ENCODE peak calls at places on chromosomes 7 and 10, in six cellular contexts. One of them, this sample, is unnamed.
A peak's percentile ranks its signal among the peaks of the same experiment; 100 is the strongest.

GRCh38 chr7:6528401-6529130 is 22.7 kb downstream of the GRID2IP start:
- DNase-seq in thoracic aorta: no peak
- DNase-seq in neuronal stem cell: no peak
- DNase-seq in testis: no peak
- DNase-seq in esophagus squamous epithelium: no peak
- DNase-seq in psoas muscle: no peak
- DNase-seq in this sample: no peak

GRCh38 chr10:22832198-22832597 is 95.7 kb upstream of the ARMC3 start:
- DNase-seq in thoracic aorta: no peak
- DNase-seq in neuronal stem cell: no peak
- DNase-seq in testis: no peak
- DNase-seq in esophagus squamous epithelium: no peak
- DNase-seq in psoas muscle: no peak
- DNase-seq in this sample: no peak

GRCh38 chr10:24703700-24704099 is 20.0 kb downstream of the ARHGAP21 start:
- DNase-seq in thoracic aorta: no peak
- DNase-seq in neuronal stem cell: no peak
- DNase-seq in testis: no peak
- DNase-seq in esophagus squamous epithelium: no peak
- DNase-seq in psoas muscle: no peak
- DNase-seq in this sample: peak; percentile 41

GRCh38 chr7:75920431-75921161 is 5.6 kb downstream of the POR start:
- DNase-seq in thoracic aorta: no peak
- DNase-seq in neuronal stem cell: no peak
- DNase-seq in testis: no peak
- DNase-seq in esophagus squamous epithelium: no peak
- DNase-seq in psoas muscle: peak; percentile 69
- DNase-seq in this sample: no peak

GRCh38 chr10:24574161-24574560 is 149.5 kb downstream of the ARHGAP21 start:
- DNase-seq in thoracic aorta: no peak
- DNase-seq in neuronal stem cell: no peak
- DNase-seq in testis: no peak
- DNase-seq in esophagus squamous epithelium: no peak
- DNase-seq in psoas muscle: no peak
- DNase-seq in this sample: no peak

GRCh38 chr7:135209225-135209834 is 2.0 kb downstream of the WDR91 start:
- DNase-seq in thoracic aorta: no peak
- DNase-seq in neuronal stem cell: no peak
- DNase-seq in testis: no peak
- DNase-seq in esophagus squamous epithelium: no peak
- DNase-seq in psoas muscle: no peak
- DNase-seq in this sample: no peak

GRCh38 chr10:63773962-63774361 is 252.8 kb downstream of the REEP3 start:
- DNase-seq in thoracic aorta: no peak
- DNase-seq in neuronal stem cell: no peak
- DNase-seq in testis: no peak
- DNase-seq in esophagus squamous epithelium: no peak
- DNase-seq in psoas muscle: no peak
- DNase-seq in this sample: no peak

GRCh38 chr7:12210179-12211053 is 678 bp upstream of the TMEM106B start:
- DNase-seq in thoracic aorta: no peak
- DNase-seq in neuronal stem cell: no peak
- DNase-seq in testis: peak; percentile 51
- DNase-seq in esophagus squamous epithelium: no peak
- DNase-seq in psoas muscle: no peak
- DNase-seq in this sample: no peak

GRCh38 chr7:55127135-55127551 is 108.3 kb downstream of the EGFR start:
- DNase-seq in thoracic aorta: no peak
- DNase-seq in neuronal stem cell: no peak
- DNase-seq in testis: no peak
- DNase-seq in esophagus squamous epithelium: no peak
- DNase-seq in psoas muscle: no peak
- DNase-seq in this sample: peak; percentile 61

GRCh38 chr7:389911-390601 is 100.1 kb downstream of the FOXL3 start:
- DNase-seq in thoracic aorta: no peak
- DNase-seq in neuronal stem cell: no peak
- DNase-seq in testis: no peak
- DNase-seq in esophagus squamous epithelium: no peak
- DNase-seq in psoas muscle: peak; percentile 37
- DNase-seq in this sample: no peak

GRCh38 chr10:22252801-22253577 is 35.2 kb upstream of the EBLN1 start:
- DNase-seq in thoracic aorta: no peak
- DNase-seq in neuronal stem cell: peak; percentile 32
- DNase-seq in testis: peak; percentile 37
- DNase-seq in esophagus squamous epithelium: no peak
- DNase-seq in psoas muscle: peak; percentile 72
- DNase-seq in this sample: no peak

GRCh38 chr10:10792681-10793080 is 225.0 kb upstream of the CELF2 start:
- DNase-seq in thoracic aorta: no peak
- DNase-seq in neuronal stem cell: peak; percentile 11
- DNase-seq in testis: no peak
- DNase-seq in esophagus squamous epithelium: no peak
- DNase-seq in psoas muscle: no peak
- DNase-seq in this sample: peak; percentile 84

GRCh38 chr7:69318794-69319193 is 279.5 kb upstream of the AUTS2 start:
- DNase-seq in thoracic aorta: no peak
- DNase-seq in neuronal stem cell: no peak
- DNase-seq in testis: no peak
- DNase-seq in esophagus squamous epithelium: no peak
- DNase-seq in psoas muscle: no peak
- DNase-seq in this sample: no peak

GRCh38 chr10:19499291-19499765 is 316.9 kb upstream of the PLXDC2 start:
- DNase-seq in thoracic aorta: no peak
- DNase-seq in neuronal stem cell: no peak
- DNase-seq in testis: no peak
- DNase-seq in esophagus squamous epithelium: no peak
- DNase-seq in psoas muscle: no peak
- DNase-seq in this sample: no peak

GRCh38 chr7:125908714-125909113 is 979.1 kb upstream of the POT1 start:
- DNase-seq in thoracic aorta: no peak
- DNase-seq in neuronal stem cell: no peak
- DNase-seq in testis: no peak
- DNase-seq in esophagus squamous epithelium: no peak
- DNase-seq in psoas muscle: no peak
- DNase-seq in this sample: no peak

GRCh38 chr7:44697136-44698045 is 51.3 kb upstream of the ZMIZ2 start:
- DNase-seq in thoracic aorta: no peak
- DNase-seq in neuronal stem cell: no peak
- DNase-seq in testis: no peak
- DNase-seq in esophagus squamous epithelium: no peak
- DNase-seq in psoas muscle: no peak
- DNase-seq in this sample: no peak

GRCh38 chr10:26627320-26627719 is 70.2 kb upstream of the PDSS1 start:
- DNase-seq in thoracic aorta: no peak
- DNase-seq in neuronal stem cell: no peak
- DNase-seq in testis: no peak
- DNase-seq in esophagus squamous epithelium: no peak
- DNase-seq in psoas muscle: no peak
- DNase-seq in this sample: peak; percentile 21

GRCh38 chr10:87657370-87657769 is 2.3 kb upstream of the PAPSS2 start:
- DNase-seq in thoracic aorta: no peak
- DNase-seq in neuronal stem cell: no peak
- DNase-seq in testis: peak; percentile 43
- DNase-seq in esophagus squamous epithelium: no peak
- DNase-seq in psoas muscle: no peak
- DNase-seq in this sample: peak; percentile 86

GRCh38 chr7:35035511-35035921 is 1.8 kb downstream of the DPY19L1 start:
- DNase-seq in thoracic aorta: no peak
- DNase-seq in neuronal stem cell: no peak
- DNase-seq in testis: peak; percentile 29
- DNase-seq in esophagus squamous epithelium: no peak
- DNase-seq in psoas muscle: no peak
- DNase-seq in this sample: peak; percentile 35

GRCh38 chr10:35611750-35612149 is 6.6 kb downstream of the GJD4 start:
- DNase-seq in thoracic aorta: no peak
- DNase-seq in neuronal stem cell: no peak
- DNase-seq in testis: no peak
- DNase-seq in esophagus squamous epithelium: no peak
- DNase-seq in psoas muscle: no peak
- DNase-seq in this sample: no peak

GRCh38 chr7:108248821-108249220 is 118.7 kb upstream of the LAMB4 start:
- DNase-seq in thoracic aorta: no peak
- DNase-seq in neuronal stem cell: no peak
- DNase-seq in testis: no peak
- DNase-seq in esophagus squamous epithelium: no peak
- DNase-seq in psoas muscle: no peak
- DNase-seq in this sample: no peak

GRCh38 chr7:64888901-64889685 is 14.0 kb upstream of the ZNF273 start:
- DNase-seq in thoracic aorta: no peak
- DNase-seq in neuronal stem cell: no peak
- DNase-seq in testis: peak; percentile 29
- DNase-seq in esophagus squamous epithelium: no peak
- DNase-seq in psoas muscle: no peak
- DNase-seq in this sample: peak; percentile 44

GRCh38 chr7:83524286-83525075 is 124.5 kb downstream of the SEMA3E start:
- DNase-seq in thoracic aorta: no peak
- DNase-seq in neuronal stem cell: no peak
- DNase-seq in testis: no peak
- DNase-seq in esophagus squamous epithelium: no peak
- DNase-seq in psoas muscle: no peak
- DNase-seq in this sample: no peak

GRCh38 chr7:34227525-34227924 is 322.2 kb downstream of the BMPER start:
- DNase-seq in thoracic aorta: no peak
- DNase-seq in neuronal stem cell: no peak
- DNase-seq in testis: no peak
- DNase-seq in esophagus squamous epithelium: no peak
- DNase-seq in psoas muscle: no peak
- DNase-seq in this sample: no peak

GRCh38 chr7:18177815-18178660 is 150.4 kb upstream of the PRPS1L1 start:
- DNase-seq in thoracic aorta: no peak
- DNase-seq in neuronal stem cell: no peak
- DNase-seq in testis: no peak
- DNase-seq in esophagus squamous epithelium: no peak
- DNase-seq in psoas muscle: no peak
- DNase-seq in this sample: no peak

GRCh38 chr7:85488406-85488805 is 301.6 kb upstream of the SEMA3D start:
- DNase-seq in thoracic aorta: no peak
- DNase-seq in neuronal stem cell: no peak
- DNase-seq in testis: no peak
- DNase-seq in esophagus squamous epithelium: no peak
- DNase-seq in psoas muscle: no peak
- DNase-seq in this sample: no peak

DNA sequence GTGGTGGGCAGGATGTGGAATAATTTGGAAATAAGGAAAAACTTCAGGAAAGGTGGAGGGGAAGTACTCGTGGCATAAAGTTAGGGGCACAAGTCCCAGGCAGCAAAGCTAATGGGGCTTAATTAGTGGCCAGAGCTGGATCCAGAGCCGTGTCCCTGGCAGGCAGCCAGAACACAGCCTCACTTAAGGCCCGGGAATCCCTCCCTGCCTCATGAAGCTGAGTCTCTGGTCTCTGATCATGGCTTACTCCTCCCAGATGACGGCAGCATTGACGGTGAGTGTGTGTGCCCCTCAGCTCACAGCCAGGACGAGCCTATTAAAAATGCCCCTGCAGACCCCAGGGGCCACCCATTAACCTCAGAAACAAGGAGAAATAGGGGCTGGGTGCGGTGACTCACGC is 48.2 kb upstream of the NPTX2 start:
- DNase-seq in thoracic aorta: no peak
- DNase-seq in neuronal stem cell: no peak
- DNase-seq in testis: peak; percentile 63
- DNase-seq in esophagus squamous epithelium: no peak
- DNase-seq in psoas muscle: no peak
- DNase-seq in this sample: no peak
- H3K27ac ChIP-seq in thoracic aorta: no peak overlapping the region
- H3K27ac ChIP-seq in neuronal stem cell: no peak overlapping the region
- H3K27ac ChIP-seq in testis: peak overlapping the region; percentile 88
- H3K27ac ChIP-seq in esophagus squamous epithelium: peak overlapping the region; percentile 16
- H3K27ac ChIP-seq in psoas muscle: no peak overlapping the region
- H3K27ac ChIP-seq in this sample: no peak overlapping the region

DNA sequence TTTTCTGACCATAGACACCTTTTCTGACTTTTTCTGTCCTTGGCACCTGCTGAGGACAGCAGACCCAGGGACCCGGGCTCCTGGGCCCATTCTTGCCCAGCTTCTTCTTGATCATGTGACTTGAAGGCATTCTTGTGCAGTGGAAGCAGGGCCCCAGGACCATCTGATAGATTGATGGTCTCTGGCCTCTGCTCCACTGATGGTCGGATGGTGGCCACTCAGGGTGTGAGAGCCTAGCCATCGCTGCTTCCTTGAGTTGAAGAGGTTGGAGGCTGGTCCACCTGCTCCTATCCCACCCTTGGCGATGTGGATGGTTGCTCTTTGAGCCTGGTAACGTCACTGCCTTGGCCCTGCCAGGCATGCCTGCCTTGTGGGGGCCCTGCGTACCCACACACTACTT is 37.8 kb upstream of the ZNF716 start:
- DNase-seq in thoracic aorta: no peak
- DNase-seq in neuronal stem cell: no peak
- DNase-seq in testis: no peak
- DNase-seq in esophagus squamous epithelium: no peak
- DNase-seq in psoas muscle: no peak
- DNase-seq in this sample: no peak
- H3K9me3 ChIP-seq in thoracic aorta: no peaks in the 10 kb centered on the region
- H3K9me3 ChIP-seq in neuronal stem cell: no peaks in the 10 kb centered on the region
- H3K9me3 ChIP-seq in testis: no peaks in the 10 kb centered on the region
- H3K9me3 ChIP-seq in esophagus squamous epithelium: peaks cover 19% of the 10 kb centered on the region
- H3K9me3 ChIP-seq in psoas muscle: no peaks in the 10 kb centered on the region
- H3K9me3 ChIP-seq in this sample: no peaks in the 10 kb centered on the region

GRCh38 chr7:158270856-158271413 is 316.7 kb downstream of the PTPRN2 start:
- DNase-seq in thoracic aorta: no peak
- DNase-seq in neuronal stem cell: no peak
- DNase-seq in testis: no peak
- DNase-seq in esophagus squamous epithelium: no peak
- DNase-seq in psoas muscle: peak; percentile 25
- DNase-seq in this sample: no peak
- H3K27ac ChIP-seq in thoracic aorta: no peak overlapping the region
- H3K27ac ChIP-seq in neuronal stem cell: no peak overlapping the region
- H3K27ac ChIP-seq in testis: no peak overlapping the region
- H3K27ac ChIP-seq in esophagus squamous epithelium: no peak overlapping the region
- H3K27ac ChIP-seq in psoas muscle: no peak overlapping the region
- H3K27ac ChIP-seq in this sample: no peak overlapping the region

GRCh38 chr7:146874722-146875121 is 758.1 kb downstream of the CNTNAP2 start:
- DNase-seq in thoracic aorta: no peak
- DNase-seq in neuronal stem cell: no peak
- DNase-seq in testis: no peak
- DNase-seq in esophagus squamous epithelium: no peak
- DNase-seq in psoas muscle: no peak
- DNase-seq in this sample: no peak

GRCh38 chr7:146878901-146879300 is 762.3 kb downstream of the CNTNAP2 start:
- DNase-seq in thoracic aorta: no peak
- DNase-seq in neuronal stem cell: no peak
- DNase-seq in testis: no peak
- DNase-seq in esophagus squamous epithelium: no peak
- DNase-seq in psoas muscle: no peak
- DNase-seq in this sample: no peak

DNA sequence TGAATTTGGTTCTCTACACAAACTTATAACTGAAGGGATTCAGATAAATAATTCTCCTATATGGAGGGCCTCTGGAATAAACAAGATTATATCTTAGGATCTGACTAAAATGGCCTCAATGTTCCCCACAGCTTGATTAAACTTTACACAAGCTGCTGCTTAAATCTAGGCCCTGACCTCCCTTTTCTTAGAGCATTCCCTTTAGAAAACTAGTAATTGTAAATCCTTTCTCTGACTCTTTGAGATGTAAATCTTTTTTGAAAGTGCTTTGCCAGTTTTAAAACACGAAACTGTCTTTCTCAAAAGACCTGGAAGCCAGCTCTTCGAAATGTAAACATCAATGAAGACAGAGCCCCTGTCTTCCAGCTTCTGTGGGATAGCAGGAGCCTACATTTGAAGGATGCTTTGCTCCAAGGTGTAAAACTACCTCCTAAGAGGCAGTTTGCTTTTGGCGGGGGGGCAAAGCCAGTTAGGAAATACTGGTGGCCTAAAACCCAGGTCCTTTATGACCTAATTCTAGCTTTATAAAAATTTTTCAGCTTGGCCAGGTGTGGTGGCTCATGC is 758.7 kb downstream of the CNTNAP2 start:
- DNase-seq in thoracic aorta: no peak
- DNase-seq in neuronal stem cell: no peak
- DNase-seq in testis: no peak
- DNase-seq in esophagus squamous epithelium: no peak
- DNase-seq in psoas muscle: no peak
- DNase-seq in this sample: no peak
- H3K9me3 ChIP-seq in thoracic aorta: no peaks in the 10 kb centered on the region
- H3K9me3 ChIP-seq in neuronal stem cell: no peaks in the 10 kb centered on the region
- H3K9me3 ChIP-seq in testis: no peaks in the 10 kb centered on the region
- H3K9me3 ChIP-seq in esophagus squamous epithelium: no peaks in the 10 kb centered on the region
- H3K9me3 ChIP-seq in psoas muscle: peaks cover 4% of the 10 kb centered on the region
- H3K9me3 ChIP-seq in this sample: no peaks in the 10 kb centered on the region

This sample was measured in cardiac muscle cell.